ENCODE peak calls at places on chromosome 1, in four cellular contexts. G is astrocyte of the cerebellum, R is EL, C is occipital lobe. X is an unnamed sample.

GRCh38 chr1:228315945-228316588 is 90.6 kb downstream of the TRIM11 start:
- DNase-seq in G (no peak), R (no peak), C (no peak), X (no peak)

GRCh38 chr1:12454406-12455391 is 163.3 kb downstream of the DHRS3 start:
- DNase-seq in G (peak), R (peak), C (no peak), X (no peak)

GRCh38 chr1:47023268-47024137 is at the start of gene CYP4X1:
- DNase-seq in G (no peak), R (no peak), C (peak), X (no peak)

GRCh38 chr1:94973271-94973922 is 46.5 kb upstream of the CNN3 start:
- DNase-seq in G (peak), R (no peak), C (no peak), X (no peak)

GRCh38 chr1:77031101-77031662 is 163.9 kb downstream of the ST6GALNAC5 start:
- DNase-seq in G (peak), R (peak), C (no peak), X (peak)

GRCh38 chr1:113250161-113250560 is 140.2 kb upstream of the MAGI3 start:
- DNase-seq in G (no peak), R (no peak), C (no peak), X (no peak)

GRCh38 chr1:77514871-77515776 is 167.3 kb downstream of the ZZZ3 start:
- DNase-seq in G (no peak), R (peak), C (peak), X (no peak)

GRCh38 chr1:216892581-216892980 is 169.4 kb upstream of the ESRRG start:
- DNase-seq in G (no peak), R (no peak), C (no peak), X (no peak)

GRCh38 chr1:53327183-53327941 is 508 bp downstream of the LRP8 start:
- DNase-seq in G (no peak), R (peak), C (no peak), X (peak)

GRCh38 chr1:230127105-230128054 is 60.3 kb downstream of the GALNT2 start:
- DNase-seq in G (no peak), R (no peak), C (no peak), X (no peak)

GRCh38 chr1:65872258-65872657 is 79.6 kb downstream of the PDE4B start:
- DNase-seq in G (no peak), R (no peak), C (no peak), X (no peak)

GRCh38 chr1:247184254-247184653 is 12.4 kb upstream of the ZNF124 start:
- DNase-seq in G (no peak), R (no peak), C (no peak), X (no peak)

GRCh38 chr1:162011337-162012012 is 12.2 kb downstream of the OLFML2B start:
- DNase-seq in G (no peak), R (no peak), C (no peak), X (no peak)

GRCh38 chr1:156319664-156320063 is 18.4 kb downstream of the CCT3 start:
- DNase-seq in G (peak), R (peak), C (no peak), X (no peak)

GRCh38 chr1:236315092-236315491 is 33.3 kb upstream of the ERO1B start:
- DNase-seq in G (no peak), R (no peak), C (no peak), X (no peak)

GRCh38 chr1:247295274-247295684 is 36.4 kb downstream of the ZNF496 start:
- DNase-seq in G (peak), R (peak), C (no peak), X (no peak)

GRCh38 chr1:166167395-166167922 is 658 bp upstream of the FAM78B start:
- DNase-seq in G (no peak), R (no peak), C (no peak), X (no peak)

GRCh38 chr1:51842255-51842654 is 36.3 kb downstream of the NRDC start:
- DNase-seq in G (no peak), R (peak), C (no peak), X (no peak)

GRCh38 chr1:110610741-110611286 is 4.7 kb upstream of the KCNA2 start:
- DNase-seq in G (no peak), R (no peak), C (no peak), X (no peak)

GRCh38 chr1:22184892-22185612 is 42.2 kb upstream of the WNT4 start:
- DNase-seq in G (no peak), R (no peak), C (no peak), X (no peak)

GRCh38 chr1:1170891-1171550 is 2.7 kb upstream of the TTLL10 start:
- DNase-seq in G (no peak), R (no peak), C (no peak), X (no peak)

GRCh38 chr1:10459185-10459584 is 9.4 kb downstream of the CORT start:
- DNase-seq in G (peak), R (peak), C (no peak), X (peak)

GRCh38 chr1:98051065-98051675 is 130.3 kb upstream of the DPYD start:
- DNase-seq in G (peak), R (peak), C (peak), X (peak)

X was measured in LoVo.